ENCODE peak calls at places on chromosome 18, in six cellular contexts. One of them, this sample, is unnamed.

GRCh38 chr18:60020107-60020925 is 120.5 kb downstream of the PMAIP1 start:
- DNase-seq in right lobe of liver: no peak
- DNase-seq in esophagus squamous epithelium: no peak
- DNase-seq in H54: no peak
- DNase-seq in A549: no peak
- DNase-seq in adrenal gland: no peak
- DNase-seq in this sample: no peak

GRCh38 chr18:79522451-79523220 is 126.9 kb downstream of the NFATC1 start:
- DNase-seq in esophagus squamous epithelium: no peak
- DNase-seq in A549: no peak
- DNase-seq in adrenal gland: no peak
- DNase-seq in H54: no peak
- DNase-seq in right lobe of liver: no peak
- DNase-seq in this sample: no peak

GRCh38 chr18:31498450-31499156 is 626 bp downstream of the DSG2 start:
- DNase-seq in right lobe of liver: peak
- DNase-seq in esophagus squamous epithelium: no peak
- DNase-seq in A549: no peak
- DNase-seq in H54: no peak
- DNase-seq in adrenal gland: no peak
- DNase-seq in this sample: no peak

GRCh38 chr18:56576826-56577573 is 61.4 kb downstream of the TXNL1 start:
- DNase-seq in adrenal gland: no peak
- DNase-seq in H54: no peak
- DNase-seq in right lobe of liver: no peak
- DNase-seq in A549: no peak
- DNase-seq in esophagus squamous epithelium: no peak
- DNase-seq in this sample: no peak

GRCh38 chr18:78006805-78007204 is 757.2 kb downstream of the GALR1 start:
- DNase-seq in right lobe of liver: no peak
- DNase-seq in A549: no peak
- DNase-seq in adrenal gland: no peak
- DNase-seq in H54: no peak
- DNase-seq in esophagus squamous epithelium: no peak
- DNase-seq in this sample: no peak

GRCh38 chr18:30616414-30616813 is 426.1 kb downstream of the DSC3 start:
- DNase-seq in right lobe of liver: no peak
- DNase-seq in esophagus squamous epithelium: no peak
- DNase-seq in A549: no peak
- DNase-seq in H54: no peak
- DNase-seq in adrenal gland: no peak
- DNase-seq in this sample: no peak

GRCh38 chr18:80198994-80199748 is 48.1 kb downstream of the PARD6G start:
- DNase-seq in H54: no peak
- DNase-seq in A549: no peak
- DNase-seq in esophagus squamous epithelium: no peak
- DNase-seq in right lobe of liver: no peak
- DNase-seq in adrenal gland: no peak
- DNase-seq in this sample: no peak

GRCh38 chr18:70321616-70322015 is 32.8 kb downstream of the SOCS6 start:
- DNase-seq in A549: no peak
- DNase-seq in H54: no peak
- DNase-seq in esophagus squamous epithelium: no peak
- DNase-seq in adrenal gland: no peak
- DNase-seq in right lobe of liver: no peak
- DNase-seq in this sample: no peak

GRCh38 chr18:29841631-29842030 is 1200.9 kb downstream of the DSC3 start:
- DNase-seq in esophagus squamous epithelium: no peak
- DNase-seq in A549: no peak
- DNase-seq in adrenal gland: no peak
- DNase-seq in H54: no peak
- DNase-seq in right lobe of liver: no peak
- DNase-seq in this sample: no peak

GRCh38 chr18:33282142-33282541 is 158.4 kb downstream of the CCDC178 start:
- DNase-seq in right lobe of liver: no peak
- DNase-seq in adrenal gland: no peak
- DNase-seq in A549: no peak
- DNase-seq in esophagus squamous epithelium: no peak
- DNase-seq in H54: no peak
- DNase-seq in this sample: no peak

GRCh38 chr18:49814147-49814499 is 790 bp upstream of the ACAA2 start:
- DNase-seq in adrenal gland: peak
- DNase-seq in A549: peak
- DNase-seq in esophagus squamous epithelium: no peak
- DNase-seq in right lobe of liver: peak
- DNase-seq in H54: peak
- DNase-seq in this sample: no peak

GRCh38 chr18:62894681-62895390 is 179.5 kb downstream of the PHLPP1 start:
- DNase-seq in A549: no peak
- DNase-seq in right lobe of liver: no peak
- DNase-seq in esophagus squamous epithelium: no peak
- DNase-seq in adrenal gland: no peak
- DNase-seq in H54: no peak
- DNase-seq in this sample: no peak

GRCh38 chr18:5238371-5238758 is 41.3 kb upstream of the AKAIN1 start:
- DNase-seq in right lobe of liver: peak
- DNase-seq in adrenal gland: peak
- DNase-seq in A549: no peak
- DNase-seq in esophagus squamous epithelium: no peak
- DNase-seq in H54: no peak
- DNase-seq in this sample: peak

GRCh38 chr18:12990128-12990485 is 1.1 kb upstream of the CEP192 start:
- DNase-seq in right lobe of liver: no peak
- DNase-seq in H54: no peak
- DNase-seq in esophagus squamous epithelium: no peak
- DNase-seq in A549: no peak
- DNase-seq in adrenal gland: no peak
- DNase-seq in this sample: no peak

GRCh38 chr18:55510809-55511208 is 77.2 kb downstream of the TCF4 start:
- DNase-seq in H54: no peak
- DNase-seq in right lobe of liver: no peak
- DNase-seq in esophagus squamous epithelium: no peak
- DNase-seq in A549: no peak
- DNase-seq in adrenal gland: peak
- DNase-seq in this sample: peak

GRCh38 chr18:27413495-27414401 is 228.6 kb upstream of the CHST9 start:
- DNase-seq in right lobe of liver: no peak
- DNase-seq in adrenal gland: no peak
- DNase-seq in A549: no peak
- DNase-seq in esophagus squamous epithelium: no peak
- DNase-seq in H54: no peak
- DNase-seq in this sample: peak

GRCh38 chr18:61992285-61992684 is 99.5 kb upstream of the RNF152 start:
- DNase-seq in H54: no peak
- DNase-seq in adrenal gland: no peak
- DNase-seq in esophagus squamous epithelium: no peak
- DNase-seq in right lobe of liver: no peak
- DNase-seq in A549: no peak
- DNase-seq in this sample: no peak

GRCh38 chr18:27121108-27121507 is 64.0 kb downstream of the CHST9 start:
- DNase-seq in esophagus squamous epithelium: no peak
- DNase-seq in A549: no peak
- DNase-seq in H54: no peak
- DNase-seq in right lobe of liver: no peak
- DNase-seq in adrenal gland: no peak
- DNase-seq in this sample: no peak

GRCh38 chr18:48405108-48405507 is 4.1 kb downstream of the ZBTB7C start:
- DNase-seq in esophagus squamous epithelium: no peak
- DNase-seq in A549: no peak
- DNase-seq in right lobe of liver: no peak
- DNase-seq in adrenal gland: peak
- DNase-seq in H54: peak
- DNase-seq in this sample: no peak

GRCh38 chr18:58373486-58373885 is 255.4 kb downstream of the ALPK2 start:
- DNase-seq in adrenal gland: no peak
- DNase-seq in H54: no peak
- DNase-seq in right lobe of liver: no peak
- DNase-seq in A549: no peak
- DNase-seq in esophagus squamous epithelium: no peak
- DNase-seq in this sample: no peak

GRCh38 chr18:41465386-41465785 is 489.6 kb upstream of the PIK3C3 start:
- DNase-seq in A549: no peak
- DNase-seq in H54: no peak
- DNase-seq in adrenal gland: no peak
- DNase-seq in right lobe of liver: no peak
- DNase-seq in esophagus squamous epithelium: no peak
- DNase-seq in this sample: no peak

GRCh38 chr18:45951021-45951714 is 16.0 kb downstream of the EPG5 start:
- DNase-seq in adrenal gland: peak
- DNase-seq in right lobe of liver: peak
- DNase-seq in H54: no peak
- DNase-seq in A549: no peak
- DNase-seq in esophagus squamous epithelium: no peak
- DNase-seq in this sample: no peak

GRCh38 chr18:53567935-53568574 is 656.4 kb downstream of the MBD2 start:
- DNase-seq in adrenal gland: no peak
- DNase-seq in esophagus squamous epithelium: no peak
- DNase-seq in A549: peak
- DNase-seq in right lobe of liver: no peak
- DNase-seq in H54: no peak
- DNase-seq in this sample: no peak

GRCh38 chr18:79413901-79414300 is 18.2 kb downstream of the NFATC1 start:
- DNase-seq in A549: no peak
- DNase-seq in H54: no peak
- DNase-seq in right lobe of liver: peak
- DNase-seq in adrenal gland: no peak
- DNase-seq in esophagus squamous epithelium: no peak
- DNase-seq in this sample: no peak

GRCh38 chr18:35407871-35408481 is 30.8 kb upstream of the ZNF396 start:
- DNase-seq in A549: peak
- DNase-seq in right lobe of liver: no peak
- DNase-seq in esophagus squamous epithelium: no peak
- DNase-seq in H54: peak
- DNase-seq in adrenal gland: peak
- DNase-seq in this sample: peak

GRCh38 chr18:56252456-56252855 is 385.9 kb downstream of the TXNL1 start:
- DNase-seq in adrenal gland: no peak
- DNase-seq in H54: no peak
- DNase-seq in A549: no peak
- DNase-seq in esophagus squamous epithelium: no peak
- DNase-seq in right lobe of liver: no peak
- DNase-seq in this sample: no peak

GRCh38 chr18:51110073-51110797 is 80.2 kb downstream of the SMAD4 start:
- DNase-seq in esophagus squamous epithelium: no peak
- DNase-seq in adrenal gland: peak
- DNase-seq in H54: peak
- DNase-seq in A549: peak
- DNase-seq in right lobe of liver: peak
- DNase-seq in this sample: peak

DNA sequence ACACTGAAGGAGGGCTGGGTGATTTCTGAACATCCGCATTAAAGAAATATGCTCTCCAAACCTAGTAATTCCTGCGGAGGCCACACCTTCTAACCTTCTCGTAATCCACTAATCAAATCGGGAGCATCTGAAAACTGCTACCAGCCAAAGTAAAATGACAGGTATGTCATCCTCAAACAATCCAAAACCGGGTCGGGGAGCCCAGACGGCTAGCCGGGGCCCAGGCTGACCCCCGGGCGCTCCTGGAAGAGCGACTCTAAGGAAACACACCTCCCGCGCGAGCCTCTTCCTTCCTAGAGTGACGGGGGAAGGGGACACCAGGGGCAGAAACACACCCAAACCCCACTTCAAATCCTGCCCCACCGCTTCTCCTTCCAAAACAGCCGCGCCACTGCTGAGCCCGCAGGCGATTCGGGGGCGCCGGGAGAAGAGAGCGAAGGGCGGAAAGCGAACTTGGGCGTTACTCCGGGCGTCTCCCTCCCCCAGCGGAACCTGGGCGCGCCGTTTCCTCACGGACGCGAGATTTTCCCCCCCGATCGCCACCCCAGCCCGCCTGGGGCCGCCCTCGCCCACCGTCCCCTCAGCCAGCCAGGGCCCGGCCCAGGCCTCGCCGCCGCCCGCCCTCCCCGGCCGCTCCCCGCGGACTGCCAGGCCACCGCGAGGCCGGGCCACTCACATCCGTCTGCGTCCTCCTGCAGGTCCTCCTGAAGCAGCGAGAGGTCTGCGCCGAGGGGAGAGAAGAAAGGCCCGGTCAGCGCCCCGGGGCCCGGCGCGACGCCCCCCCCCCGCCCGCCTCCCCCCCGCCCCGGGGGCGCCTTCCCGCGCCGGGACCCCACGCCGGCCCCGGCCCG is 584 bp downstream of the PPP4R1 start:
- DNase-seq in A549: no peak
- DNase-seq in adrenal gland: peak
- DNase-seq in esophagus squamous epithelium: no peak
- DNase-seq in H54: peak
- DNase-seq in right lobe of liver: peak
- DNase-seq in this sample: peak
- TF ChIP-seq POLR2A in A549: no peak
- TF ChIP-seq POLR2A in adrenal gland: peak
- TF ChIP-seq POLR2A in esophagus squamous epithelium: peak
- TF ChIP-seq POLR2A in H54: no peak
- TF ChIP-seq POLR2A in right lobe of liver: peak
- TF ChIP-seq POLR2A in this sample: no peak

GRCh38 chr18:3960977-3961376 is 494.1 kb downstream of the DLGAP1 start:
- DNase-seq in esophagus squamous epithelium: no peak
- DNase-seq in H54: no peak
- DNase-seq in adrenal gland: no peak
- DNase-seq in right lobe of liver: no peak
- DNase-seq in A549: no peak
- DNase-seq in this sample: no peak

GRCh38 chr18:3960142-3960541 is 495.0 kb downstream of the DLGAP1 start:
- DNase-seq in right lobe of liver: no peak
- DNase-seq in esophagus squamous epithelium: no peak
- DNase-seq in H54: no peak
- DNase-seq in adrenal gland: no peak
- DNase-seq in A549: no peak
- DNase-seq in this sample: no peak
- TF ChIP-seq POLR2A in right lobe of liver: no peak
- TF ChIP-seq POLR2A in esophagus squamous epithelium: no peak
- TF ChIP-seq POLR2A in H54: no peak
- TF ChIP-seq POLR2A in adrenal gland: no peak
- TF ChIP-seq POLR2A in A549: no peak
- TF ChIP-seq POLR2A in this sample: no peak

GRCh38 chr18:75625966-75626365 is 198.5 kb upstream of the SMIM21 start:
- DNase-seq in A549: no peak
- DNase-seq in right lobe of liver: no peak
- DNase-seq in H54: no peak
- DNase-seq in adrenal gland: no peak
- DNase-seq in esophagus squamous epithelium: no peak
- DNase-seq in this sample: no peak
- TF ChIP-seq POLR2A in A549: no peak
- TF ChIP-seq POLR2A in right lobe of liver: no peak
- TF ChIP-seq POLR2A in H54: no peak
- TF ChIP-seq POLR2A in adrenal gland: no peak
- TF ChIP-seq POLR2A in esophagus squamous epithelium: no peak
- TF ChIP-seq POLR2A in this sample: no peak

DNA sequence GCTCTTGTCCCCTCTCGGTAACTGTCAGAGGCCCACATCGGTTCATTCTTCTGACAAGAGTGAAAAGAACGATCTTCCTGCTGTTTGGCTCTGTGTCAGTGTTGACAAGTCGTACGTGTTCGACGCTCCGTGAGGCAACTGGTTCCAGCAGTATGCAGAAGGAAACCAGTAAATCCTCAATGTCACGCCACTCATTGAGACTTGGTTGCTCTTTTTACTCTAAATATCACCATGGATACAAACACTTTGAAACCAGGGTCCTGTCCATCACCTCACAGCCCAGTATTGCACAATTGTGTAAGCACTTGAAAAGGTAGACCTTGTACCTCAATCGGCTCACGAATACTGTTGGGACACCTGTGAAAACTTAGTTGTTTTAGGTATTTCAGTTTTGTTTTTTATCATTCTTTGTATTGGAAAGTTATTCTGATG is 136.4 kb downstream of the ZNF407 start:
- DNase-seq in right lobe of liver: peak
- DNase-seq in A549: no peak
- DNase-seq in H54: no peak
- DNase-seq in esophagus squamous epithelium: no peak
- DNase-seq in adrenal gland: no peak
- DNase-seq in this sample: no peak
- TF ChIP-seq POLR2A in right lobe of liver: no peak
- TF ChIP-seq POLR2A in A549: no peak
- TF ChIP-seq POLR2A in H54: no peak
- TF ChIP-seq POLR2A in esophagus squamous epithelium: no peak
- TF ChIP-seq POLR2A in adrenal gland: no peak
- TF ChIP-seq POLR2A in this sample: no peak